ENCODE peak calls at places on chromosomes 3 and 15, in five cellular contexts. N is colonic mucosa, J is fibroblast of lung, K is IMR-90, P is astrocyte. H is an unnamed sample.

GRCh38 chr15:89781055-89781454 is 4.9 kb downstream of the MESP2 start:
- DNase-seq in P (no peak), N (peak), J (no peak), K (no peak), H (no peak)

GRCh38 chr3:30638685-30639412 is 32.4 kb downstream of the TGFBR2 start:
- DNase-seq in N (no peak), P (no peak), K (no peak), J (no peak), H (no peak)

GRCh38 chr3:150230037-150230436 is 178.1 kb upstream of the TSC22D2 start:
- DNase-seq in J (no peak), N (no peak), K (no peak), P (no peak), H (no peak)

GRCh38 chr3:197306374-197307086 is 8.1 kb upstream of the DLG1 start:
- DNase-seq in J (peak), K (peak), N (no peak), P (peak), H (no peak)

GRCh38 chr3:197206913-197207312 is 91.5 kb downstream of the DLG1 start:
- DNase-seq in P (no peak), J (no peak), N (no peak), K (no peak), H (no peak)

GRCh38 chr15:90619939-90620338 is 90.2 kb downstream of the CRTC3 start:
- DNase-seq in N (no peak), P (no peak), K (no peak), J (no peak), H (no peak)

GRCh38 chr15:71599404-71600225 is 210.7 kb upstream of the NR2E3 start:
- DNase-seq in K (no peak), J (peak), P (peak), N (no peak), H (no peak)

GRCh38 chr3:70360985-70361384 is 48.5 kb upstream of the MDFIC2 start:
- DNase-seq in P (peak), J (peak), K (peak), N (no peak), H (no peak)

GRCh38 chr15:66698318-66698961 is 3.6 kb upstream of the SMAD6 start:
- DNase-seq in J (peak), P (peak), K (peak), N (peak), H (peak)

GRCh38 chr15:98952381-98952803 is 55.2 kb downstream of the PGPEP1L start:
- DNase-seq in N (no peak), P (peak), K (peak), J (peak), H (peak)

GRCh38 chr3:134018406-134018805 is 11.3 kb downstream of the SLCO2A1 start:
- DNase-seq in K (no peak), N (peak), J (no peak), P (no peak), H (no peak)

GRCh38 chr3:67808906-67809305 is 154.5 kb upstream of the SUCLG2 start:
- DNase-seq in J (no peak), P (no peak), N (no peak), K (no peak), H (no peak)

GRCh38 chr3:64248247-64248646 is 23.0 kb upstream of the PRICKLE2 start:
- DNase-seq in N (no peak), K (no peak), J (no peak), P (no peak), H (no peak)

GRCh38 chr15:43270676-43271306 is 4.1 kb upstream of the TGM5 start:
- DNase-seq in J (no peak), N (no peak), P (no peak), K (no peak), H (no peak)

GRCh38 chr3:21798689-21799088 is 47.7 kb upstream of the ZNF385D start:
- DNase-seq in K (no peak), P (no peak), N (no peak), J (no peak), H (no peak)

GRCh38 chr15:42890161-42890913 is 30.2 kb downstream of the TTBK2 start:
- DNase-seq in J (peak), P (peak), K (peak), N (no peak), H (peak)

GRCh38 chr3:21509706-21510105 is 241.3 kb downstream of the ZNF385D start:
- DNase-seq in J (peak), P (no peak), K (no peak), N (no peak), H (no peak)

GRCh38 chr3:191356586-191357439 is 26.5 kb upstream of the UTS2B start:
- DNase-seq in K (peak), J (peak), N (no peak), P (peak), H (peak)

GRCh38 chr3:161914703-161915102 is 418.1 kb downstream of the OTOL1 start:
- DNase-seq in P (peak), N (peak), J (peak), K (peak), H (peak)

GRCh38 chr15:43511012-43511885 is 6.2 kb upstream of the MAP1A start:
- DNase-seq in J (no peak), N (peak), P (no peak), K (no peak), H (peak)

GRCh38 chr3:45612918-45613602 is 18.5 kb downstream of the LIMD1 start:
- DNase-seq in J (no peak), P (peak), N (no peak), K (peak), H (no peak)

GRCh38 chr3:8453153-8453552 is 48.5 kb upstream of the LMCD1 start:
- DNase-seq in P (no peak), K (no peak), N (no peak), J (no peak), H (no peak)

GRCh38 chr3:47012342-47013230 is 33.1 kb downstream of the NBEAL2 start:
- DNase-seq in N (peak), K (no peak), J (no peak), P (no peak), H (peak)

GRCh38 chr3:123430266-123430665 is 18.6 kb downstream of the ADCY5 start:
- DNase-seq in P (no peak), N (no peak), J (no peak), K (no peak), H (no peak)
- TF ChIP-seq CTCF in P (no peak), N (no peak), J (no peak), K (no peak), H (no peak)

DNA sequence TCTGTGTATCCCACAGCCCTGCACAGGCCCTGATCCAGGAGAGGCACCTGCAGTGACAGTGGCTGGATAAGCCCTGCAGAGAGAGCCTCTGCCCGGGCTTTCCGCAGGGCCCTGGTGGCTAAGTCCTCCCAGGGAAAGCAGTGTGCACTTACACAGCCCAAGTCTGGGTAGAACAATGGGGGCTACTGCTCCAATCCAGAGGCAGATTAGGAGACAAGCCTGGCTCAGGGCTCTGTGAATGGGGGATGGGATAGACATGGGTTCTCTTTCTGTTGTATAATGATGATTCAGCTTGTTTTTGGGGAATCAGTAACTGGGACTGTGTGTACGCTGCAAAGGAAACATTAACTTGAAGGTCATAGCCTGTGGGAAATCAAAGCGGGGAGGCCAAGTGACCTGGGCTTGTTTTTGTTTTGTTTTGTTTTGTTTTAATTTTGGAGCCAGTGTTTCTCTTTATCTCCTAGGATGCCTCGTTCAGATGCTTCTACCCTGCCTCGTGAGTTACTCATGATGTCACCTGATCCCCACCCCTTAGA is 4.1 kb upstream of the ALDH1L1 start:
- DNase-seq in K (no peak), J (no peak), P (no peak), N (no peak), H (no peak)
- H3K9ac ChIP-seq in K (no peak), J (no peak), P (no peak), N (no peak), H (no peak)

GRCh38 chr3:190346541-190346940 is 24.3 kb upstream of the CLDN1 start:
- DNase-seq in N (no peak), P (peak), J (no peak), K (peak), H (no peak)
- H3K4me3 ChIP-seq in N (no peak), P (no peak), J (no peak), K (no peak), H (no peak)

DNA sequence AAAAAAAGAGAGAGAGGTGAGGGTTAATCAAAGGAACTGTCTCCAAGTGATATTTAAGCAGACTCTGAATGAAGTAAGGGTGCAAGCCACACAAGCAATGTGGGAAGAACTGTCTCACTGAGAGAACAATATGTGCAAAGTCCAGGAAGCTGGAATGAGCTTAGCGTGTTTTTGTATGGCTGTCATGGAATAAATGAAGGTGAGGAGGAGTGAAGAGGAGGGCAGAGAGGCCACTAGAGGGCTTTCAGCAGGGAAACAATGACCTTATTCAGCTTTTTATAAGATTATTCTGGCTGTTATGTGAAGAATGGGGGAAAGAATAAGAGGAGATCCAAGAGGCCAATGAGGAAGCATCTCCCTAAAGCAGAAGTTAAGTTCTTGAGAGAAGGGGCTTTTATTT is 86.9 kb upstream of the COL8A1 start:
- DNase-seq in P (no peak), N (no peak), K (no peak), J (no peak), H (no peak)
- TF ChIP-seq CTCF in P (peak), N (no peak), K (no peak), J (no peak), H (peak)

GRCh38 chr15:73921257-73921890 is 4.9 kb upstream of the LOXL1 start:
- DNase-seq in P (no peak), N (no peak), J (no peak), K (no peak), H (no peak)
- H3K9ac ChIP-seq in P (peak), N (no peak), J (no peak), K (no peak), H (no peak)

GRCh38 chr15:70033529-70034140 is 64.1 kb downstream of the TLE3 start:
- DNase-seq in N (no peak), J (peak), K (peak), P (peak), H (no peak)

GRCh38 chr15:70034596-70034995 is 63.1 kb downstream of the TLE3 start:
- DNase-seq in K (no peak), P (no peak), J (no peak), N (no peak), H (no peak)

GRCh38 chr15:70033109-70033508 is 64.6 kb downstream of the TLE3 start:
- DNase-seq in K (no peak), P (no peak), N (no peak), J (no peak), H (no peak)

GRCh38 chr15:70035051-70035718 is 62.5 kb downstream of the TLE3 start:
- DNase-seq in J (no peak), N (no peak), P (no peak), K (no peak), H (no peak)

DNA sequence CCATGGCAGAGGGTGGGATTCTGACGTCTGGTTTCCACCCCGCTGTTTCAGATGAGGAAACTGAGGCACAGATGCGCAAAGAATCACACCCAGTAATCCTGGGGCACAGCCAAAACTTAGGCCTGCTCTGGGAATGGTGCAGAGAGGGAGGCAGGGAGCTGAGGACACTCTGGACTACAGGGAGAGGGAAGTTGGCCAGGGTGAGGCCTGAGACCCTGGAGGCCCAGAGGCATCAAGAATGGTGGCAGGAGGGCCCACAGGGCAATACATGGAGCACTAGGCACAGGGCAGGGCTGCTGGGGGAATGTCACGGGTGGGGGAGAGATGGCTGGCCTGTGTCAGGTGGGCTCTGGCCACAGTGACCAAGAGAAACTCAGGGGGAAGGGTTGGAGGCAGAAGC is 63.6 kb downstream of the TLE3 start:
- DNase-seq in J (no peak), P (no peak), N (no peak), K (no peak), H (no peak)
- H3K4me3 ChIP-seq in J (no peak), P (no peak), N (no peak), K (no peak), H (no peak)

GRCh38 chr15:25242957-25243799 is 195.6 kb downstream of the UBE3A start:
- DNase-seq in P (no peak), J (no peak), K (no peak), N (no peak), H (no peak)

GRCh38 chr15:25243800-25244097 is 195.1 kb downstream of the UBE3A start:
- DNase-seq in J (no peak), N (peak), P (no peak), K (no peak), H (no peak)

GRCh38 chr15:25241241-25241801 is 197.5 kb downstream of the UBE3A start:
- DNase-seq in J (no peak), P (no peak), K (no peak), N (no peak), H (no peak)

GRCh38 chr15:25240461-25241021 is 198.3 kb downstream of the UBE3A start:
- DNase-seq in N (no peak), K (no peak), J (no peak), P (no peak), H (no peak)

DNA sequence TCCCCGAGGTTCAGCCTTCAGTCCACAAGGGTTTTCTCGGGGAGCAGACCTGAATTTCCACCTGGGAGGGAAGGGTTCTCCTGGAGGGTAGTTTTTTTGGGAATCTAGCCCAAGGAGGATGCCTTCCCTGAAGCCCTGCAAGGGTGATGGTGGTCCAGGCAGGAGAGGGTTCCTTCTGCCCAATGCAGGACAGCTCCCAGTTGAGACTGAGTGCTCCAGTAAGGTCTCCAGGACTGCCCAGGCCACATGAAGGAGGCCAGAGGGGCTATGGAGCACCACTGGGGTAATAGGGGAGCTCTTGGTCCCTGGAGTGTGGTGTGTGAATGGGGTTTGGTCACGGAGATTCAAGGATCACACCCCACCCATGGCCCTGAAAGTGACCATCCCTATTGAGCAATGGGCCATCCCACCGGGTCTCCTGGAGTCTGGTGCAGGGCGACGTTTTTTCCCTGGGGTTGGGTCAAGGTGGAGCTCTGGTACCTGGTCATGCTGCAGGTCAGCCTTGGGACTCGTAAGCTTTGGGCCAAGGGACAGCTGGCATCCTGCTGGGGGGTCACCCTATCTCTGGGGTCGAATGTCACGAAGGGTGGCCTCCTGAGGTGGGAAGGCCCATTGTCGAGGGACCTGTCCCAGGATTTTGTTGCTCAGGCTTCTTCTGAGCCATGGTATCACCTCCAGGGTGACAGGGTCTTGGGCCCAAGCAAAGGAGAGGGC is 196.5 kb downstream of the UBE3A start:
- DNase-seq in P (no peak), J (no peak), N (no peak), K (no peak), H (no peak)
- TF ChIP-seq CTCF in P (no peak), J (no peak), N (no peak), K (no peak), H (no peak)